ENCODE peak calls at places on chromosome 17, in six cellular contexts. F, H, C, S, B and Q are unnamed samples.

GRCh38 chr17:30520436-30520835 is 43.2 kb downstream of the GOSR1 start:
- DNase-seq in F (peak; percentile 76), H (no peak), C (no peak), S (no peak), B (peak; percentile 52), Q (no peak)

GRCh38 chr17:2939714-2940351 is 123.6 kb downstream of the OR1D5 start:
- DNase-seq in F (no peak), H (peak; percentile 30), C (no peak), S (no peak), B (no peak), Q (no peak)

GRCh38 chr17:38741853-38742421 is 6.2 kb downstream of the PCGF2 start:
- DNase-seq in F (peak; percentile 35), H (no peak), C (no peak), S (no peak), B (no peak), Q (no peak)

GRCh38 chr17:30234954-30235353 is 543 bp downstream of the SLC6A4 start:
- DNase-seq in F (no peak), H (no peak), C (peak; percentile 87), S (peak; percentile 44), B (no peak), Q (no peak)

GRCh38 chr17:79522414-79522813 is 88.4 kb downstream of the RBFOX3 start:
- DNase-seq in F (no peak), H (no peak), C (no peak), S (no peak), B (no peak), Q (no peak)

GRCh38 chr17:68458260-68459029 is 1.1 kb upstream of the WIPI1 start:
- DNase-seq in F (no peak), H (no peak), C (peak; percentile 85), S (no peak), B (no peak), Q (no peak)

GRCh38 chr17:4769628-4770027 is 2.1 kb upstream of the TM4SF5 start:
- DNase-seq in F (peak; percentile 10), H (no peak), C (no peak), S (no peak), B (no peak), Q (no peak)

GRCh38 chr17:8753976-8754440 is 4.3 kb downstream of the SPDYE4 start:
- DNase-seq in F (peak; percentile 25), H (no peak), C (peak; percentile 50), S (no peak), B (no peak), Q (peak; percentile 0)

GRCh38 chr17:81097943-81098308 is 63.0 kb downstream of the BAIAP2 start:
- DNase-seq in F (peak; percentile 42), H (no peak), C (no peak), S (no peak), B (no peak), Q (no peak)

GRCh38 chr17:21075739-21076085 is 32.9 kb upstream of the USP22 start:
- DNase-seq in F (no peak), H (no peak), C (no peak), S (no peak), B (no peak), Q (no peak)
- H3K4me3 ChIP-seq in F (peak overlapping the region; percentile 10), H (no peak overlapping the region), C (no peak overlapping the region), S (no peak overlapping the region), B (no peak overlapping the region), Q (no peak overlapping the region)

GRCh38 chr17:19386276-19386863 is 620 bp downstream of the MFAP4 start:
- DNase-seq in F (peak; percentile 88), H (peak; percentile 51), C (no peak), S (peak; percentile 24), B (peak; percentile 71), Q (peak; percentile 92)

GRCh38 chr17:19388791-19389190 is 1.8 kb upstream of the MFAP4 start:
- DNase-seq in F (no peak), H (no peak), C (no peak), S (no peak), B (no peak), Q (no peak)

GRCh38 chr17:19387921-19388521 is 1.0 kb upstream of the MFAP4 start:
- DNase-seq in F (peak; percentile 90), H (no peak), C (no peak), S (no peak), B (peak; percentile 40), Q (no peak)

GRCh38 chr17:19389386-19389785 is 2.4 kb upstream of the MFAP4 start:
- DNase-seq in F (no peak), H (no peak), C (no peak), S (no peak), B (no peak), Q (no peak)

DNA sequence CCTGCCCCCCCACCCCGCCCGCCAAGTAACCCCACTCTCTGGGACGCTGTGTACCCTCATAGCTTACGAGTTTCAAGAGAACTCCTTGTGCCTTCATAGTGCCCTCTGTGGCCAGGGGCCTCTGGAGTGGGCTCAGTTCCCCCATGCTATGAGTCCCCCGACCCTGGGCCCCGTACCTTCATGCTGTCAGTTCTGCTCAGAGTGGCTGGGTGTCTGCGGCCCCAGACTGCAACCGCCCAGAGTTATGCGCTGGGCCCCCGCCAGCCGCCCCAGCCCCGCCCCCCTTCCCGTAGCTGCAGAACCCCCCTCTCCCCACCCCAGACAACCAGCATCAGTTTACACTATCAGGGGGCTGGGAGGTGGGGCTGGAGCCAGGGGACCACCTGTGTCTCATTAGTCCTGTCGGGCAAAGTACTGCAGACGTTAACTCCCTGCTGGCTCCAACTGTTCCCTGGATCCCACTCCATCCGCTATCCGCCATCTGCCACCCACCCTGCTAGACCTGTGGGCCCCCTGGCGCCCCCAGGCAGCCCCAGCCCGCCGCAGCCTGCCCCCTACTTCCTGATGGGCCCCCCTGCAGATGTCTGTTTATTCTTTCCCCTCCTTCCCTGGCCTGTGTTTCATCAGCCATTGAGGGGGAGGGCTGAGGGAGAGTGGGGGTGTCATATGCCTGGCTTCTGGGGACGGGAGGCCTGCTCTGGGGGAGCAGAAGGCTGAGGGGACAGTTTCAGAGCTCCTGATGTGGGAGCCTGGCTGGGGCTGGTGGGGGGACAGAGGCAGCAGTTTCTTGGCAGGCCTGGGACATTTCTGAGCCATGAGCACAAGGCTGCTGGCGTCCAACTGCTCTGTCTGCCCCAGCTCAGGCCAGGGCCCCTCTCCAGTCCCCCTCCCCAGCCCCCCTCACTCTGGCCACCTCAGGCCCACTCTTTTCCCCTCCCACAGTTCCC is at the start of gene MFAP4:
- DNase-seq in F (peak; percentile 96), H (peak; percentile 69), C (no peak), S (peak; percentile 80), B (peak; percentile 73), Q (peak; percentile 87)
- H3K4me3 ChIP-seq in F (peak within 1 kb of the TSS; percentile 86), H (peak within 1 kb of the TSS; percentile 18), C (no peak within 1 kb of the TSS), S (peak within 1 kb of the TSS; percentile 26), B (peak within 1 kb of the TSS; percentile 49), Q (peak within 1 kb of the TSS; percentile 49)

GRCh38 chr17:10034719-10035475 is 129.8 kb upstream of the RCVRN start:
- DNase-seq in F (peak; percentile 31), H (no peak), C (no peak), S (no peak), B (no peak), Q (no peak)

GRCh38 chr17:10033449-10033848 is 128.4 kb upstream of the RCVRN start:
- DNase-seq in F (no peak), H (no peak), C (peak; percentile 49), S (peak; percentile 62), B (no peak), Q (no peak)

GRCh38 chr17:10031606-10032005 is 126.5 kb upstream of the RCVRN start:
- DNase-seq in F (no peak), H (no peak), C (no peak), S (no peak), B (no peak), Q (no peak)

GRCh38 chr17:10032142-10032541 is 127.1 kb upstream of the RCVRN start:
- DNase-seq in F (peak; percentile 31), H (no peak), C (no peak), S (no peak), B (no peak), Q (no peak)

GRCh38 chr17:10033982-10034381 is 128.9 kb upstream of the RCVRN start:
- DNase-seq in F (peak; percentile 51), H (no peak), C (no peak), S (no peak), B (no peak), Q (no peak)
- H3K4me3 ChIP-seq in F (no peak overlapping the region), H (peak overlapping the region; percentile 30), C (no peak overlapping the region), S (no peak overlapping the region), B (no peak overlapping the region), Q (no peak overlapping the region)

GRCh38 chr17:27351741-27352140 is 57.8 kb downstream of the WSB1 start:
- DNase-seq in F (peak; percentile 64), H (no peak), C (no peak), S (no peak), B (no peak), Q (no peak)

GRCh38 chr17:27346228-27346899 is 52.5 kb downstream of the WSB1 start:
- DNase-seq in F (no peak), H (no peak), C (no peak), S (no peak), B (no peak), Q (no peak)

GRCh38 chr17:27345141-27345904 is 51.4 kb downstream of the WSB1 start:
- DNase-seq in F (no peak), H (no peak), C (no peak), S (peak; percentile 83), B (no peak), Q (no peak)

GRCh38 chr17:27349540-27350021 is 55.7 kb downstream of the WSB1 start:
- DNase-seq in F (no peak), H (no peak), C (no peak), S (no peak), B (no peak), Q (no peak)

GRCh38 chr17:27348196-27348595 is 54.3 kb downstream of the WSB1 start:
- DNase-seq in F (no peak), H (no peak), C (no peak), S (no peak), B (no peak), Q (no peak)
- H3K4me3 ChIP-seq in F (no peak overlapping the region), H (no peak overlapping the region), C (peak overlapping the region; percentile 50), S (peak overlapping the region; percentile 47), B (no peak overlapping the region), Q (no peak overlapping the region)

DNA sequence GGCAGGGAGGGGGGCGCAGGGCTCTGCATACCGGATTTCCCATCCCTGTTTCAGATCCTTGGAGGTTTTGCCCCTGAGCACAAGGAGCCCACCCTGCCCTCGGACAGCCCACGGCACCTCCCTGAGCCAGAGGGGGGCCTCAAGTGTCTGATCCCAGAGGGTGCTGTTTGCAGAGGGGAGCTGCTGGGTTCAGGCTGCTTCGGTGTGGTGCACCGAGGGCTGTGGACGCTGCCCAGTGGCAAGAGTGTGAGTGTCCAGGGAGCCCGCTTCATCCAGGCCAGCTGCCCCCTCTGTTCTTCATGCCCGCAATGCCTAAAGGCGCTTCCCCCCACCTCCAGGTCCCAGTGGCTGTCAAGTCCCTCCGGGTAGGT is 2.5 kb downstream of the TNK1 start:
- DNase-seq in F (no peak), H (no peak), C (no peak), S (no peak), B (no peak), Q (no peak)
- H3K4me3 ChIP-seq in F (no peak overlapping the region), H (no peak overlapping the region), C (peak overlapping the region; percentile 66), S (no peak overlapping the region), B (no peak overlapping the region), Q (peak overlapping the region; percentile 47)

GRCh38 chr17:72710185-72710584 is 382.3 kb downstream of the SLC39A11 start:
- DNase-seq in F (no peak), H (no peak), C (peak; percentile 13), S (no peak), B (no peak), Q (no peak)
- H3K4me3 ChIP-seq in F (no peak overlapping the region), H (no peak overlapping the region), C (no peak overlapping the region), S (no peak overlapping the region), B (no peak overlapping the region), Q (no peak overlapping the region)

GRCh38 chr17:57650548-57650947 is 94.6 kb downstream of the CCDC182 start:
- DNase-seq in F (no peak), H (no peak), C (no peak), S (no peak), B (no peak), Q (no peak)
- H3K4me3 ChIP-seq in F (no peak overlapping the region), H (no peak overlapping the region), C (no peak overlapping the region), S (no peak overlapping the region), B (no peak overlapping the region), Q (no peak overlapping the region)